ENCODE peak calls at places on chromosomes 7 and 10, in seven cellular contexts. One of them, this sample, is unnamed.

GRCh38 chr7:94477878-94478277 is 31.7 kb upstream of the CASD1 start:
- DNase-seq in psoas muscle: no peak
- DNase-seq in right lobe of liver: no peak
- DNase-seq in iPS DF 6.9: no peak
- DNase-seq in IMR-90: no peak
- DNase-seq in hepatocyte: no peak
- DNase-seq in sigmoid colon: no peak
- DNase-seq in this sample: no peak

GRCh38 chr10:102473445-102474331 is 22.3 kb upstream of the C10orf95 start:
- DNase-seq in iPS DF 6.9: no peak
- DNase-seq in sigmoid colon: no peak
- DNase-seq in hepatocyte: no peak
- DNase-seq in IMR-90: no peak
- DNase-seq in right lobe of liver: no peak
- DNase-seq in psoas muscle: peak; percentile 47
- DNase-seq in this sample: no peak

GRCh38 chr7:127887631-127888030 is 143.6 kb downstream of the LRRC4 start:
- DNase-seq in psoas muscle: no peak
- DNase-seq in IMR-90: no peak
- DNase-seq in right lobe of liver: no peak
- DNase-seq in hepatocyte: no peak
- DNase-seq in sigmoid colon: no peak
- DNase-seq in iPS DF 6.9: no peak
- DNase-seq in this sample: no peak

GRCh38 chr7:114047889-114048288 is 129.1 kb upstream of the PPP1R3A start:
- DNase-seq in hepatocyte: peak; percentile 18
- DNase-seq in IMR-90: peak; percentile 69
- DNase-seq in sigmoid colon: no peak
- DNase-seq in iPS DF 6.9: no peak
- DNase-seq in psoas muscle: no peak
- DNase-seq in right lobe of liver: no peak
- DNase-seq in this sample: peak; percentile 70

GRCh38 chr7:74305987-74306736 is 17.0 kb downstream of the CLIP2 start:
- DNase-seq in IMR-90: no peak
- DNase-seq in psoas muscle: no peak
- DNase-seq in sigmoid colon: no peak
- DNase-seq in iPS DF 6.9: no peak
- DNase-seq in right lobe of liver: no peak
- DNase-seq in hepatocyte: no peak
- DNase-seq in this sample: no peak

GRCh38 chr10:79374312-79375191 is 27.3 kb downstream of the PPIF start:
- DNase-seq in IMR-90: peak; percentile 67
- DNase-seq in sigmoid colon: peak; percentile 91
- DNase-seq in psoas muscle: peak; percentile 90
- DNase-seq in hepatocyte: peak; percentile 90
- DNase-seq in right lobe of liver: peak; percentile 80
- DNase-seq in iPS DF 6.9: peak; percentile 64
- DNase-seq in this sample: peak; percentile 84

GRCh38 chr10:94963901-94964300 is 25.4 kb downstream of the CYP2C9 start:
- DNase-seq in IMR-90: peak; percentile 13
- DNase-seq in right lobe of liver: no peak
- DNase-seq in hepatocyte: peak; percentile 76
- DNase-seq in sigmoid colon: no peak
- DNase-seq in iPS DF 6.9: peak; percentile 47
- DNase-seq in psoas muscle: no peak
- DNase-seq in this sample: peak; percentile 64

GRCh38 chr7:127391591-127392181 is 822 bp downstream of the ZNF800 start:
- DNase-seq in right lobe of liver: peak; percentile 53
- DNase-seq in sigmoid colon: no peak
- DNase-seq in iPS DF 6.9: no peak
- DNase-seq in psoas muscle: no peak
- DNase-seq in hepatocyte: peak; percentile 64
- DNase-seq in IMR-90: peak; percentile 24
- DNase-seq in this sample: peak; percentile 40

GRCh38 chr10:81031774-81032173 is 494.1 kb downstream of the SH2D4B start:
- DNase-seq in hepatocyte: no peak
- DNase-seq in right lobe of liver: no peak
- DNase-seq in sigmoid colon: no peak
- DNase-seq in iPS DF 6.9: no peak
- DNase-seq in IMR-90: no peak
- DNase-seq in psoas muscle: no peak
- DNase-seq in this sample: no peak

GRCh38 chr10:31151301-31151700 is 119.6 kb upstream of the ZNF438 start:
- DNase-seq in hepatocyte: no peak
- DNase-seq in psoas muscle: no peak
- DNase-seq in right lobe of liver: no peak
- DNase-seq in iPS DF 6.9: no peak
- DNase-seq in IMR-90: no peak
- DNase-seq in sigmoid colon: no peak
- DNase-seq in this sample: no peak

GRCh38 chr10:24307173-24307572 is 98.2 kb downstream of the KIAA1217 start:
- DNase-seq in sigmoid colon: no peak
- DNase-seq in psoas muscle: no peak
- DNase-seq in hepatocyte: no peak
- DNase-seq in iPS DF 6.9: no peak
- DNase-seq in IMR-90: no peak
- DNase-seq in right lobe of liver: no peak
- DNase-seq in this sample: peak; percentile 24

GRCh38 chr10:79979310-79979972 is 30.5 kb upstream of the SFTPD start:
- DNase-seq in iPS DF 6.9: no peak
- DNase-seq in psoas muscle: no peak
- DNase-seq in right lobe of liver: no peak
- DNase-seq in hepatocyte: no peak
- DNase-seq in IMR-90: no peak
- DNase-seq in sigmoid colon: no peak
- DNase-seq in this sample: no peak

GRCh38 chr10:103595933-103596726 is 102.6 kb downstream of the NEURL1 start:
- DNase-seq in sigmoid colon: no peak
- DNase-seq in right lobe of liver: no peak
- DNase-seq in IMR-90: no peak
- DNase-seq in iPS DF 6.9: no peak
- DNase-seq in psoas muscle: peak; percentile 79
- DNase-seq in hepatocyte: no peak
- DNase-seq in this sample: no peak

GRCh38 chr7:96418600-96418999 is 96.7 kb upstream of the SLC25A13 start:
- DNase-seq in IMR-90: no peak
- DNase-seq in sigmoid colon: no peak
- DNase-seq in right lobe of liver: no peak
- DNase-seq in hepatocyte: no peak
- DNase-seq in iPS DF 6.9: no peak
- DNase-seq in psoas muscle: no peak
- DNase-seq in this sample: no peak

GRCh38 chr7:117666019-117666418 is 186.2 kb downstream of the CFTR start:
- DNase-seq in sigmoid colon: no peak
- DNase-seq in right lobe of liver: no peak
- DNase-seq in iPS DF 6.9: no peak
- DNase-seq in IMR-90: peak; percentile 83
- DNase-seq in hepatocyte: no peak
- DNase-seq in psoas muscle: no peak
- DNase-seq in this sample: peak; percentile 56

GRCh38 chr10:8183241-8183704 is 128.8 kb downstream of the GATA3 start:
- DNase-seq in iPS DF 6.9: no peak
- DNase-seq in hepatocyte: peak; percentile 9
- DNase-seq in right lobe of liver: no peak
- DNase-seq in IMR-90: no peak
- DNase-seq in sigmoid colon: no peak
- DNase-seq in psoas muscle: no peak
- DNase-seq in this sample: peak; percentile 93

GRCh38 chr7:36289833-36290661 is 99.6 kb upstream of the ANLN start:
- DNase-seq in sigmoid colon: no peak
- DNase-seq in IMR-90: no peak
- DNase-seq in iPS DF 6.9: no peak
- DNase-seq in psoas muscle: no peak
- DNase-seq in right lobe of liver: peak; percentile 79
- DNase-seq in hepatocyte: peak; percentile 78
- DNase-seq in this sample: no peak

GRCh38 chr10:583433-583832 is 106.0 kb downstream of the DIP2C start:
- DNase-seq in hepatocyte: no peak
- DNase-seq in sigmoid colon: no peak
- DNase-seq in iPS DF 6.9: no peak
- DNase-seq in psoas muscle: no peak
- DNase-seq in right lobe of liver: no peak
- DNase-seq in IMR-90: no peak
- DNase-seq in this sample: no peak

GRCh38 chr7:16092711-16093110 is 328.6 kb downstream of the CRPPA start:
- DNase-seq in right lobe of liver: no peak
- DNase-seq in iPS DF 6.9: no peak
- DNase-seq in psoas muscle: no peak
- DNase-seq in hepatocyte: no peak
- DNase-seq in sigmoid colon: no peak
- DNase-seq in IMR-90: no peak
- DNase-seq in this sample: no peak

GRCh38 chr7:78673272-78673671 is 780.2 kb downstream of the MAGI2 start:
- DNase-seq in hepatocyte: no peak
- DNase-seq in psoas muscle: no peak
- DNase-seq in sigmoid colon: no peak
- DNase-seq in right lobe of liver: no peak
- DNase-seq in IMR-90: no peak
- DNase-seq in iPS DF 6.9: no peak
- DNase-seq in this sample: no peak

GRCh38 chr7:34222722-34223121 is 317.4 kb downstream of the BMPER start:
- DNase-seq in sigmoid colon: no peak
- DNase-seq in hepatocyte: no peak
- DNase-seq in IMR-90: no peak
- DNase-seq in right lobe of liver: no peak
- DNase-seq in psoas muscle: no peak
- DNase-seq in iPS DF 6.9: no peak
- DNase-seq in this sample: no peak

GRCh38 chr7:106486331-106486730 is 174.6 kb downstream of the CCDC71L start:
- DNase-seq in sigmoid colon: no peak
- DNase-seq in iPS DF 6.9: no peak
- DNase-seq in hepatocyte: no peak
- DNase-seq in right lobe of liver: no peak
- DNase-seq in IMR-90: peak; percentile 52
- DNase-seq in psoas muscle: no peak
- DNase-seq in this sample: no peak

GRCh38 chr10:36819781-36820180 is 305.6 kb upstream of the ANKRD30A start:
- DNase-seq in sigmoid colon: no peak
- DNase-seq in iPS DF 6.9: no peak
- DNase-seq in IMR-90: no peak
- DNase-seq in hepatocyte: no peak
- DNase-seq in right lobe of liver: no peak
- DNase-seq in psoas muscle: no peak
- DNase-seq in this sample: no peak

GRCh38 chr10:28327494-28327886 is 24.6 kb upstream of the MPP7 start:
- DNase-seq in sigmoid colon: no peak
- DNase-seq in IMR-90: peak; percentile 65
- DNase-seq in hepatocyte: no peak
- DNase-seq in psoas muscle: no peak
- DNase-seq in iPS DF 6.9: no peak
- DNase-seq in right lobe of liver: no peak
- DNase-seq in this sample: peak; percentile 19

GRCh38 chr10:32950457-32951109 is 7.4 kb downstream of the ITGB1 start:
- DNase-seq in IMR-90: no peak
- DNase-seq in sigmoid colon: no peak
- DNase-seq in right lobe of liver: no peak
- DNase-seq in iPS DF 6.9: no peak
- DNase-seq in hepatocyte: no peak
- DNase-seq in psoas muscle: no peak
- DNase-seq in this sample: no peak

DNA sequence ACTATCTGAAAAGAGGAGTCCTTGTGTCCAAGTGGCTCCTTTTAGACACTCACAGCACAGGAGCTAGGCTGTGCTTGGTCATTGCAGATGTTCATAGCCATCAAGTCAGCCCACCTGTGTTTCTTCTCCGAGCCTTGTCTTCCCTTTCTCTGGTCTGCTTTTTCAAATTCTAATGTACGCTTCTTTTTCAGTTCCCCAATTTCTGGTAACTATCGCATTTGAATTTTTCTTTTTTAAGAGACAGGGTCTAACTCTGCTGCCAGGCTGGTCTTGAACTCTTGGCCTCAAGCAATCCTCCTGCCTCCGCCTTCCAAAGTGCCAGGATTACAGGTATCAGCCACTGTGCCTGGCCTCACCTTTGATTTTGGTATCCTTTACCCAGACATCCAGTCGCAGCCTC is 18.9 kb downstream of the APBB1IP start:
- DNase-seq in sigmoid colon: no peak
- DNase-seq in IMR-90: no peak
- DNase-seq in right lobe of liver: no peak
- DNase-seq in iPS DF 6.9: no peak
- DNase-seq in hepatocyte: no peak
- DNase-seq in psoas muscle: no peak
- DNase-seq in this sample: no peak
- H3K4me3 ChIP-seq in sigmoid colon: no peak overlapping the region
- H3K4me3 ChIP-seq in IMR-90: no peak overlapping the region
- H3K4me3 ChIP-seq in right lobe of liver: no peak overlapping the region
- H3K4me3 ChIP-seq in iPS DF 6.9: no peak overlapping the region
- H3K4me3 ChIP-seq in hepatocyte: no peak overlapping the region
- H3K4me3 ChIP-seq in psoas muscle: no peak overlapping the region
- H3K4me3 ChIP-seq in this sample: no peak overlapping the region

DNA sequence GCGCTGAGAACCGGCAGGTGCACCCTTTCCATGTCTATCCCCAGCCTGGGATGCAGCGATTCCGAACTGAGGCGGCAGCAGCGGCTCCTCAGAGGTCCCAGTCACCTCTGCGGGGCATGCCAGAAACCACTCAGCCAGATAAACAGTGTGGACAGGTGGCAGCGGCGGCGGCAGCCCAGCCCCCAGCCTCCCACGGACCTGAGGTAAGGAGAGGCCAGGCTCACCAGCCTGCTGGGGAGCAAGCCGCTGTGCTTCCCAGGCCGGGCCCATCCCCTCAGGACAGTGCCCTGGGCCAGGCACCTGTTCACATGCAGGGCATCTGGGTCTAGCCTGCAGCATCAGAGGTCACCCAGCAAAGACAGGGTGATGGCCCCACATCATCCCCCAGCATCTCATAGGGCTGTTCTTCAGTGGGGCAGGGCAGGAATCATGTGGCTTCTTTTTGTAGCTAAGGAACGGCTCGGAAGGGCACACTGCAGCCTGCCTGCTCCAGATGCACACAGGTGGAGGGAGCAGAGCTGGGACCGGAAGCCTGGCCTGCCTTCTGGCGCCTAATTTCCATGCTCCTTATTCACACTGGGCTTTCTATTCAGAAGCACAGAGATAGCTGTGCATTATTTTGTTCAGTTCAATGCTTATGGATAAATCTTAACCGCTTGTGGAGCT is 18.9 kb downstream of the BAG3 start:
- DNase-seq in right lobe of liver: no peak
- DNase-seq in psoas muscle: peak; percentile 77
- DNase-seq in sigmoid colon: no peak
- DNase-seq in iPS DF 6.9: no peak
- DNase-seq in hepatocyte: no peak
- DNase-seq in IMR-90: no peak
- DNase-seq in this sample: no peak
- H3K27ac ChIP-seq in right lobe of liver: no peak overlapping the region
- H3K27ac ChIP-seq in psoas muscle: peak overlapping the region; percentile 99
- H3K27ac ChIP-seq in sigmoid colon: peak overlapping the region; percentile 98
- H3K27ac ChIP-seq in iPS DF 6.9: no peak overlapping the region
- H3K27ac ChIP-seq in hepatocyte: no peak overlapping the region
- H3K27ac ChIP-seq in IMR-90: no peak overlapping the region
- H3K27ac ChIP-seq in this sample: peak overlapping the region; percentile 94

GRCh38 chr7:153276394-153276793 is 516.8 kb downstream of the ACTR3B start:
- DNase-seq in right lobe of liver: no peak
- DNase-seq in iPS DF 6.9: no peak
- DNase-seq in sigmoid colon: no peak
- DNase-seq in hepatocyte: no peak
- DNase-seq in psoas muscle: no peak
- DNase-seq in IMR-90: no peak
- DNase-seq in this sample: no peak
- H3K4me1 ChIP-seq in right lobe of liver: no peaks in the 10 kb centered on the region
- H3K4me1 ChIP-seq in iPS DF 6.9: no peaks in the 10 kb centered on the region
- H3K4me1 ChIP-seq in sigmoid colon: no peaks in the 10 kb centered on the region
- H3K4me1 ChIP-seq in hepatocyte: no peaks in the 10 kb centered on the region
- H3K4me1 ChIP-seq in psoas muscle: no peaks in the 10 kb centered on the region
- H3K4me1 ChIP-seq in IMR-90: no peaks in the 10 kb centered on the region
- H3K4me1 ChIP-seq in this sample: no peaks in the 10 kb centered on the region

GRCh38 chr7:1920886-1921285 is 250.8 kb downstream of the ELFN1 start:
- DNase-seq in IMR-90: no peak
- DNase-seq in right lobe of liver: no peak
- DNase-seq in iPS DF 6.9: no peak
- DNase-seq in hepatocyte: no peak
- DNase-seq in psoas muscle: peak; percentile 31
- DNase-seq in sigmoid colon: no peak
- DNase-seq in this sample: no peak
- H3K4me3 ChIP-seq in IMR-90: no peak overlapping the region
- H3K4me3 ChIP-seq in right lobe of liver: no peak overlapping the region
- H3K4me3 ChIP-seq in iPS DF 6.9: no peak overlapping the region
- H3K4me3 ChIP-seq in hepatocyte: no peak overlapping the region
- H3K4me3 ChIP-seq in psoas muscle: no peak overlapping the region
- H3K4me3 ChIP-seq in sigmoid colon: no peak overlapping the region
- H3K4me3 ChIP-seq in this sample: no peak overlapping the region